ENCODE peak calls at places on chromosomes 13 and 19, in ten cellular contexts. Y is thoracic aorta, H is tibial artery, G is choroid plexus epithelial cell, D is Peyer's patch, W is dorsolateral prefrontal cortex, E is epithelial cell of esophagus, K is GM13977, Z is BJ, S is left ventricle myocardium inferior. M is an unnamed sample.

GRCh38 chr13:111241862-111242261 is 78.6 kb upstream of the TEX29 start:
- DNase-seq in Y (no peak), W (no peak), K (no peak), S (no peak), D (no peak), H (no peak), Z (no peak), E (no peak), G (peak), M (no peak)

GRCh38 chr13:78978381-78978998 is 319.5 kb upstream of the OBI1 start:
- DNase-seq in G (peak), H (no peak), Z (peak), E (peak), Y (no peak), S (no peak), W (peak), K (peak), D (peak), M (no peak)

GRCh38 chr13:98033277-98034247 is 80.1 kb downstream of the IPO5 start:
- DNase-seq in Z (no peak), G (peak), W (peak), Y (no peak), H (no peak), D (no peak), K (no peak), S (no peak), E (peak), M (no peak)

GRCh38 chr19:18156841-18157464 is 4.0 kb downstream of the PIK3R2 start:
- DNase-seq in Y (no peak), Z (no peak), K (no peak), S (peak), G (peak), E (peak), H (peak), D (no peak), W (peak), M (peak)

GRCh38 chr19:11349171-11349570 is 2.9 kb downstream of the CCDC159 start:
- DNase-seq in Z (no peak), Y (no peak), W (no peak), S (no peak), D (no peak), E (no peak), H (no peak), K (no peak), G (no peak), M (no peak)

GRCh38 chr19:4816388-4817165 is 14.9 kb downstream of the TICAM1 start:
- DNase-seq in G (no peak), H (no peak), Z (no peak), D (no peak), Y (no peak), W (no peak), S (no peak), K (no peak), E (no peak), M (peak)

GRCh38 chr13:110307697-110308376 is 753 bp downstream of the COL4A2 start:
- DNase-seq in G (peak), W (no peak), H (peak), Z (no peak), E (peak), D (no peak), Y (no peak), K (no peak), S (no peak), M (no peak)

GRCh38 chr19:3094638-3095374 is 644 bp downstream of the GNA11 start:
- DNase-seq in Y (no peak), E (peak), H (no peak), W (no peak), Z (no peak), K (peak), D (no peak), S (no peak), G (peak), M (peak)

GRCh38 chr13:39784347-39784746 is 128.9 kb downstream of the COG6 start:
- DNase-seq in Z (no peak), H (no peak), S (no peak), W (no peak), K (no peak), Y (no peak), G (peak), E (no peak), D (no peak), M (no peak)

GRCh38 chr19:4914736-4915501 is 5.6 kb downstream of the UHRF1 start:
- DNase-seq in G (peak), K (peak), W (no peak), Z (peak), H (no peak), Y (no peak), E (peak), S (no peak), D (peak), M (no peak)

GRCh38 chr13:65725001-65725400 is 1505.1 kb downstream of the PCDH9 start:
- DNase-seq in H (no peak), Y (no peak), D (no peak), E (no peak), G (peak), K (no peak), Z (no peak), S (no peak), W (no peak), M (no peak)

DNA sequence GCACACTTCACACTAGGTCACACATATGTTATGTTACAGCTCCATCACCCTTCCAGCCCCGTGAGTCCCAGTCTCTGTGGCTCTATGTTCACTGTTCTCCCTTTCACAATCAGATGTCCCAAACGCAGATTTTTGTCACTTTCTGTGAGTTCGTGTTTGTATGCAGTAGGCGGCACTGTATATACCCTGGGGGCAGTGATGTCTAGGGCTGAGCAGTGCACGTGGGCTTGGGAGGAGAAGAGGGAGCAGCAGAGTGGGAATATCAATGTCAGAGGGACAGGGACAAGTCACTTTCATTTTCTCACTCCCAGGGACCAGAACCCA is 22.0 kb downstream of the PSG1 start:
- DNase-seq in K (no peak), S (no peak), D (no peak), E (no peak), Z (no peak), G (no peak), W (no peak), H (no peak), Y (no peak), M (no peak)
- TF ChIP-seq CTCF in K (no peak), S (no peak), D (no peak), E (no peak), Z (no peak), G (no peak), W (no peak), H (no peak), Y (no peak), M (no peak)

GRCh38 chr13:21109168-21109567 is 47.8 kb upstream of the LATS2 start:
- DNase-seq in W (no peak), G (no peak), E (no peak), K (no peak), Z (no peak), S (no peak), D (no peak), H (no peak), Y (no peak), M (no peak)
- TF ChIP-seq CTCF in W (no peak), G (no peak), E (no peak), K (no peak), Z (no peak), S (no peak), D (no peak), H (no peak), Y (no peak), M (no peak)

GRCh38 chr13:46010148-46010547 is 42.4 kb downstream of the ZC3H13 start:
- DNase-seq in D (no peak), H (no peak), K (no peak), S (no peak), G (peak), Z (no peak), E (peak), Y (no peak), W (peak), M (no peak)
- TF ChIP-seq CTCF in D (no peak), H (no peak), K (peak), S (peak), G (peak), Z (peak), E (peak), Y (no peak), W (peak), M (peak)

GRCh38 chr13:36582977-36583376 is 90.8 kb upstream of the SERTM1 start:
- DNase-seq in E (no peak), W (no peak), K (no peak), G (no peak), D (no peak), H (no peak), Y (no peak), Z (no peak), S (no peak), M (no peak)
- TF ChIP-seq CTCF in E (no peak), W (no peak), K (no peak), G (no peak), D (no peak), H (no peak), Y (no peak), Z (no peak), S (no peak), M (no peak)

M was measured in right lobe of liver.